ENCODE peak calls at places on chromosomes 2 and 18, in seven cellular contexts. One of them, this sample, is unnamed.

GRCh38 chr2:80209458-80209857 is 95.1 kb downstream of the LRRTM1 start:
- DNase-seq in effector memory CD4-positive, alpha-beta T cell: no peak
- DNase-seq in transverse colon: no peak
- DNase-seq in ovary: no peak
- DNase-seq in aorta: no peak
- DNase-seq in gastrocnemius medialis: no peak
- DNase-seq in H9: no peak
- DNase-seq in this sample: no peak

GRCh38 chr2:101466426-101466825 is 8.5 kb downstream of the RFX8 start:
- DNase-seq in effector memory CD4-positive, alpha-beta T cell: no peak
- DNase-seq in transverse colon: no peak
- DNase-seq in ovary: no peak
- DNase-seq in aorta: no peak
- DNase-seq in gastrocnemius medialis: no peak
- DNase-seq in H9: no peak
- DNase-seq in this sample: no peak

GRCh38 chr18:34493566-34494358 is 216.3 kb upstream of the DTNA start:
- DNase-seq in effector memory CD4-positive, alpha-beta T cell: no peak
- DNase-seq in transverse colon: no peak
- DNase-seq in ovary: peak; percentile 33
- DNase-seq in aorta: peak; percentile 53
- DNase-seq in gastrocnemius medialis: peak; percentile 27
- DNase-seq in H9: peak; percentile 65
- DNase-seq in this sample: peak; percentile 55

GRCh38 chr18:51196811-51197660 is 445 bp downstream of the MEX3C start:
- DNase-seq in effector memory CD4-positive, alpha-beta T cell: peak; percentile 26
- DNase-seq in transverse colon: peak; percentile 64
- DNase-seq in ovary: peak; percentile 69
- DNase-seq in aorta: peak; percentile 77
- DNase-seq in gastrocnemius medialis: peak; percentile 25
- DNase-seq in H9: peak; percentile 38
- DNase-seq in this sample: peak; percentile 6

GRCh38 chr2:150081775-150082517 is 405.5 kb downstream of the RND3 start:
- DNase-seq in effector memory CD4-positive, alpha-beta T cell: no peak
- DNase-seq in transverse colon: no peak
- DNase-seq in ovary: no peak
- DNase-seq in aorta: no peak
- DNase-seq in gastrocnemius medialis: no peak
- DNase-seq in H9: no peak
- DNase-seq in this sample: no peak

GRCh38 chr18:967037-967576 is 62.4 kb downstream of the ADCYAP1 start:
- DNase-seq in effector memory CD4-positive, alpha-beta T cell: no peak
- DNase-seq in transverse colon: no peak
- DNase-seq in ovary: no peak
- DNase-seq in aorta: no peak
- DNase-seq in gastrocnemius medialis: no peak
- DNase-seq in H9: no peak
- DNase-seq in this sample: no peak

GRCh38 chr2:219684721-219685689 is 57.6 kb downstream of the SLC4A3 start:
- DNase-seq in effector memory CD4-positive, alpha-beta T cell: no peak
- DNase-seq in transverse colon: peak; percentile 75
- DNase-seq in ovary: peak; percentile 85
- DNase-seq in aorta: peak; percentile 83
- DNase-seq in gastrocnemius medialis: peak; percentile 56
- DNase-seq in H9: peak; percentile 94
- DNase-seq in this sample: peak; percentile 9

GRCh38 chr2:237886702-237887481 is 27.5 kb downstream of the RAMP1 start:
- DNase-seq in effector memory CD4-positive, alpha-beta T cell: no peak
- DNase-seq in transverse colon: peak; percentile 76
- DNase-seq in ovary: peak; percentile 93
- DNase-seq in aorta: peak; percentile 75
- DNase-seq in gastrocnemius medialis: no peak
- DNase-seq in H9: no peak
- DNase-seq in this sample: no peak

GRCh38 chr2:235028646-235029045 is 76.8 kb downstream of the SH3BP4 start:
- DNase-seq in effector memory CD4-positive, alpha-beta T cell: no peak
- DNase-seq in transverse colon: no peak
- DNase-seq in ovary: no peak
- DNase-seq in aorta: no peak
- DNase-seq in gastrocnemius medialis: no peak
- DNase-seq in H9: no peak
- DNase-seq in this sample: no peak

GRCh38 chr18:79394438-79395307 is 1.1 kb upstream of the NFATC1 start:
- DNase-seq in effector memory CD4-positive, alpha-beta T cell: peak; percentile 55
- DNase-seq in transverse colon: no peak
- DNase-seq in ovary: no peak
- DNase-seq in aorta: peak; percentile 69
- DNase-seq in gastrocnemius medialis: no peak
- DNase-seq in H9: no peak
- DNase-seq in this sample: no peak
- H3K27ac ChIP-seq in effector memory CD4-positive, alpha-beta T cell: peak overlapping the region; percentile 54
- H3K27ac ChIP-seq in transverse colon: peak overlapping the region; percentile 88
- H3K27ac ChIP-seq in ovary: peak overlapping the region; percentile 92
- H3K27ac ChIP-seq in aorta: peak overlapping the region; percentile 97
- H3K27ac ChIP-seq in gastrocnemius medialis: peak overlapping the region; percentile 95
- H3K27ac ChIP-seq in H9: no peak overlapping the region
- H3K27ac ChIP-seq in this sample: no peak overlapping the region

DNA sequence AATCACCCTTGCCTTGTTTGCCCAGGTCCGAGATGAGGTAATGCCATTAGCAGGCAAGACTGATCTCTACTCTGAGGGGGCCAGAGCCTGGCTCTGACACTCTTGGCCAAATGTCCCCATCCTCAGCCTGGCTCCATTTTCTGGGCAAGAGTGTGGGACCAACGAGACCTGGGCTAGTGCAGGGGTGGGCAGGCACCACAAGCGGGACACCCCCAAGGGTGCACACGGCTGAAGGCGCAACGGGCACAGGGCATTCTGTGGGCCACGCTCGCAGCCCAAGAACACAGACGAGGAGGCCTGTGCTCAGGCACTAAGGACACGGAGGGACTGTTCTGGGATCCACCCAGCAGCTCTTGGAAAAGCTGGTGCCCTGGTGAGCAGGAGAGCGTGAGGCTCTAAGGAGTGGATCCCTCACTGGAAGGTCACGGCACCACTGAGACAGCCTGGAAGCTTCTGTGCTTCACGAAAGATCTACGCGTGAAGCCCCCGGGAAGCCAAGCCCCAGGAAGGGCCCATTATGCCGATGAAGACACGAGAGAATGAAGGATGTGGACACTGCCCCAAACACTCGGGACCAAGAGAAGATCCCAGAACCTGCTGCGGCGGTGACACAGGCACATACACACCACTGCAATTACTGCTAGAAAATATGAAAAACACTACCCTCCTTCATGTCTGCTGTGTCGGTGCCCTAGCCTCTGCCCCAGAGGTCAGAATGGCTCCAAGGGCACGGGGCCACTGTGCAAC is 138.2 kb downstream of the HDAC4 start:
- DNase-seq in effector memory CD4-positive, alpha-beta T cell: no peak
- DNase-seq in transverse colon: peak; percentile 6
- DNase-seq in ovary: no peak
- DNase-seq in aorta: no peak
- DNase-seq in gastrocnemius medialis: no peak
- DNase-seq in H9: no peak
- DNase-seq in this sample: no peak
- H3K27ac ChIP-seq in effector memory CD4-positive, alpha-beta T cell: no peak overlapping the region
- H3K27ac ChIP-seq in transverse colon: no peak overlapping the region
- H3K27ac ChIP-seq in ovary: no peak overlapping the region
- H3K27ac ChIP-seq in aorta: no peak overlapping the region
- H3K27ac ChIP-seq in gastrocnemius medialis: peak overlapping the region; percentile 97
- H3K27ac ChIP-seq in H9: no peak overlapping the region
- H3K27ac ChIP-seq in this sample: no peak overlapping the region

GRCh38 chr2:65351234-65351947 is 81.0 kb downstream of the SPRED2 start:
- DNase-seq in effector memory CD4-positive, alpha-beta T cell: no peak
- DNase-seq in transverse colon: no peak
- DNase-seq in ovary: no peak
- DNase-seq in aorta: peak; percentile 64
- DNase-seq in gastrocnemius medialis: no peak
- DNase-seq in H9: no peak
- DNase-seq in this sample: no peak
- H3K27ac ChIP-seq in effector memory CD4-positive, alpha-beta T cell: no peak overlapping the region
- H3K27ac ChIP-seq in transverse colon: peak overlapping the region; percentile 36
- H3K27ac ChIP-seq in ovary: no peak overlapping the region
- H3K27ac ChIP-seq in aorta: no peak overlapping the region
- H3K27ac ChIP-seq in gastrocnemius medialis: peak overlapping the region; percentile 35
- H3K27ac ChIP-seq in H9: no peak overlapping the region
- H3K27ac ChIP-seq in this sample: no peak overlapping the region

GRCh38 chr2:155836439-155836838 is 496.1 kb downstream of the NR4A2 start:
- DNase-seq in effector memory CD4-positive, alpha-beta T cell: no peak
- DNase-seq in transverse colon: no peak
- DNase-seq in ovary: no peak
- DNase-seq in aorta: no peak
- DNase-seq in gastrocnemius medialis: no peak
- DNase-seq in H9: no peak
- DNase-seq in this sample: no peak

GRCh38 chr2:155825876-155826275 is 506.6 kb downstream of the NR4A2 start:
- DNase-seq in effector memory CD4-positive, alpha-beta T cell: no peak
- DNase-seq in transverse colon: no peak
- DNase-seq in ovary: no peak
- DNase-seq in aorta: no peak
- DNase-seq in gastrocnemius medialis: no peak
- DNase-seq in H9: no peak
- DNase-seq in this sample: no peak

GRCh38 chr2:155830817-155831579 is 501.5 kb downstream of the NR4A2 start:
- DNase-seq in effector memory CD4-positive, alpha-beta T cell: no peak
- DNase-seq in transverse colon: no peak
- DNase-seq in ovary: no peak
- DNase-seq in aorta: no peak
- DNase-seq in gastrocnemius medialis: no peak
- DNase-seq in H9: no peak
- DNase-seq in this sample: no peak
- H3K27ac ChIP-seq in effector memory CD4-positive, alpha-beta T cell: no peak overlapping the region
- H3K27ac ChIP-seq in transverse colon: no peak overlapping the region
- H3K27ac ChIP-seq in ovary: no peak overlapping the region
- H3K27ac ChIP-seq in aorta: no peak overlapping the region
- H3K27ac ChIP-seq in gastrocnemius medialis: no peak overlapping the region
- H3K27ac ChIP-seq in H9: no peak overlapping the region
- H3K27ac ChIP-seq in this sample: no peak overlapping the region

This sample was measured in substantia nigra.